ENCODE peak calls at places on chromosome 1, in seven cellular contexts. One of them, this sample, is unnamed.

GRCh38 chr1:178521241-178521640 is 8.3 kb downstream of the TEX35 start:
- DNase-seq in CD4-positive, alpha-beta T cell: no peak
- DNase-seq in GM03348: no peak
- DNase-seq in ureter: no peak
- DNase-seq in AG04450: no peak
- DNase-seq in activated T-cell treated with anti-CD3 and anti-CD28 coated beads for 24 hours: no peak
- DNase-seq in activated T-helper 2 cell treated with anti-CD3 and anti-CD28 coated beads, Interferon-gamma antibody, Interleukin-2, Interleukin-4, amounts not matched to agents 10 μg/mL and 5 μg/mL and 100 μg/mL, durations not matched to agents 14 hours and 24 hours and 36 hours: no peak
- DNase-seq in this sample: no peak

GRCh38 chr1:188433428-188433827 is 1604.7 kb downstream of the PLA2G4A start:
- DNase-seq in CD4-positive, alpha-beta T cell: no peak
- DNase-seq in GM03348: no peak
- DNase-seq in ureter: no peak
- DNase-seq in AG04450: peak; percentile 16
- DNase-seq in activated T-cell treated with anti-CD3 and anti-CD28 coated beads for 24 hours: no peak
- DNase-seq in activated T-helper 2 cell treated with anti-CD3 and anti-CD28 coated beads, Interferon-gamma antibody, Interleukin-2, Interleukin-4, amounts not matched to agents 10 μg/mL and 5 μg/mL and 100 μg/mL, durations not matched to agents 14 hours and 24 hours and 36 hours: no peak
- DNase-seq in this sample: no peak

GRCh38 chr1:3676581-3677410 is 24.5 kb downstream of the TP73 start:
- DNase-seq in CD4-positive, alpha-beta T cell: no peak
- DNase-seq in GM03348: no peak
- DNase-seq in ureter: no peak
- DNase-seq in AG04450: no peak
- DNase-seq in activated T-cell treated with anti-CD3 and anti-CD28 coated beads for 24 hours: no peak
- DNase-seq in activated T-helper 2 cell treated with anti-CD3 and anti-CD28 coated beads, Interferon-gamma antibody, Interleukin-2, Interleukin-4, amounts not matched to agents 10 μg/mL and 5 μg/mL and 100 μg/mL, durations not matched to agents 14 hours and 24 hours and 36 hours: no peak
- DNase-seq in this sample: peak; percentile 88

GRCh38 chr1:1631793-1632420 is at the start of gene MMP23B:
- DNase-seq in CD4-positive, alpha-beta T cell: no peak
- DNase-seq in GM03348: no peak
- DNase-seq in ureter: peak; percentile 46
- DNase-seq in AG04450: no peak
- DNase-seq in activated T-cell treated with anti-CD3 and anti-CD28 coated beads for 24 hours: no peak
- DNase-seq in activated T-helper 2 cell treated with anti-CD3 and anti-CD28 coated beads, Interferon-gamma antibody, Interleukin-2, Interleukin-4, amounts not matched to agents 10 μg/mL and 5 μg/mL and 100 μg/mL, durations not matched to agents 14 hours and 24 hours and 36 hours: no peak
- DNase-seq in this sample: no peak

GRCh38 chr1:57089221-57089620 is 123.4 kb upstream of the C8B start:
- DNase-seq in CD4-positive, alpha-beta T cell: no peak
- DNase-seq in GM03348: no peak
- DNase-seq in ureter: no peak
- DNase-seq in AG04450: no peak
- DNase-seq in activated T-cell treated with anti-CD3 and anti-CD28 coated beads for 24 hours: no peak
- DNase-seq in activated T-helper 2 cell treated with anti-CD3 and anti-CD28 coated beads, Interferon-gamma antibody, Interleukin-2, Interleukin-4, amounts not matched to agents 10 μg/mL and 5 μg/mL and 100 μg/mL, durations not matched to agents 14 hours and 24 hours and 36 hours: no peak
- DNase-seq in this sample: no peak

GRCh38 chr1:37177230-37177864 is 143.0 kb upstream of the GRIK3 start:
- DNase-seq in CD4-positive, alpha-beta T cell: no peak
- DNase-seq in GM03348: no peak
- DNase-seq in ureter: no peak
- DNase-seq in AG04450: no peak
- DNase-seq in activated T-cell treated with anti-CD3 and anti-CD28 coated beads for 24 hours: no peak
- DNase-seq in activated T-helper 2 cell treated with anti-CD3 and anti-CD28 coated beads, Interferon-gamma antibody, Interleukin-2, Interleukin-4, amounts not matched to agents 10 μg/mL and 5 μg/mL and 100 μg/mL, durations not matched to agents 14 hours and 24 hours and 36 hours: no peak
- DNase-seq in this sample: no peak

GRCh38 chr1:63630666-63631065 is 37.5 kb downstream of the PGM1 start:
- DNase-seq in CD4-positive, alpha-beta T cell: no peak
- DNase-seq in GM03348: peak; percentile 53
- DNase-seq in ureter: no peak
- DNase-seq in AG04450: no peak
- DNase-seq in activated T-cell treated with anti-CD3 and anti-CD28 coated beads for 24 hours: no peak
- DNase-seq in activated T-helper 2 cell treated with anti-CD3 and anti-CD28 coated beads, Interferon-gamma antibody, Interleukin-2, Interleukin-4, amounts not matched to agents 10 μg/mL and 5 μg/mL and 100 μg/mL, durations not matched to agents 14 hours and 24 hours and 36 hours: no peak
- DNase-seq in this sample: no peak

GRCh38 chr1:91751281-91751680 is 134.7 kb downstream of the TGFBR3 start:
- DNase-seq in CD4-positive, alpha-beta T cell: no peak
- DNase-seq in GM03348: peak; percentile 67
- DNase-seq in ureter: no peak
- DNase-seq in AG04450: no peak
- DNase-seq in activated T-cell treated with anti-CD3 and anti-CD28 coated beads for 24 hours: no peak
- DNase-seq in activated T-helper 2 cell treated with anti-CD3 and anti-CD28 coated beads, Interferon-gamma antibody, Interleukin-2, Interleukin-4, amounts not matched to agents 10 μg/mL and 5 μg/mL and 100 μg/mL, durations not matched to agents 14 hours and 24 hours and 36 hours: no peak
- DNase-seq in this sample: no peak

GRCh38 chr1:212432163-212432705 is 486 bp upstream of the NENF start:
- DNase-seq in CD4-positive, alpha-beta T cell: no peak
- DNase-seq in GM03348: no peak
- DNase-seq in ureter: no peak
- DNase-seq in AG04450: no peak
- DNase-seq in activated T-cell treated with anti-CD3 and anti-CD28 coated beads for 24 hours: no peak
- DNase-seq in activated T-helper 2 cell treated with anti-CD3 and anti-CD28 coated beads, Interferon-gamma antibody, Interleukin-2, Interleukin-4, amounts not matched to agents 10 μg/mL and 5 μg/mL and 100 μg/mL, durations not matched to agents 14 hours and 24 hours and 36 hours: no peak
- DNase-seq in this sample: no peak

GRCh38 chr1:67191668-67192520 is 25.6 kb downstream of the IL23R start:
- DNase-seq in CD4-positive, alpha-beta T cell: no peak
- DNase-seq in GM03348: no peak
- DNase-seq in ureter: no peak
- DNase-seq in AG04450: no peak
- DNase-seq in activated T-cell treated with anti-CD3 and anti-CD28 coated beads for 24 hours: no peak
- DNase-seq in activated T-helper 2 cell treated with anti-CD3 and anti-CD28 coated beads, Interferon-gamma antibody, Interleukin-2, Interleukin-4, amounts not matched to agents 10 μg/mL and 5 μg/mL and 100 μg/mL, durations not matched to agents 14 hours and 24 hours and 36 hours: no peak
- DNase-seq in this sample: no peak

This sample was measured in stimulated activated naive B cell treated with anti-CD40 and anti-IgM and Interleukin-4, amounts not matched to agents 10 μg/mL and 1 μg/mL and 100 μg/mL, for 72 hours.